ENCODE peak calls at places on chromosomes 13 and 19, in seven cellular contexts. One of them, this sample, is unnamed.

GRCh38 chr19:48476176-48476575 is 7.0 kb downstream of the CYTH2 start:
- DNase-seq in breast epithelium: no peak
- DNase-seq in uterus: no peak
- DNase-seq in neural progenitor cell: no peak
- DNase-seq in keratinocyte: no peak
- DNase-seq in H1: no peak
- DNase-seq in CD4-positive, alpha-beta T cell: no peak
- DNase-seq in this sample: no peak

GRCh38 chr13:64801768-64802167 is 2428.4 kb downstream of the PCDH9 start:
- DNase-seq in H1: no peak
- DNase-seq in CD4-positive, alpha-beta T cell: no peak
- DNase-seq in keratinocyte: no peak
- DNase-seq in uterus: no peak
- DNase-seq in neural progenitor cell: no peak
- DNase-seq in breast epithelium: no peak
- DNase-seq in this sample: no peak

GRCh38 chr19:53775524-53775923 is 48.6 kb downstream of the NLRP12 start:
- DNase-seq in CD4-positive, alpha-beta T cell: no peak
- DNase-seq in neural progenitor cell: no peak
- DNase-seq in breast epithelium: no peak
- DNase-seq in H1: no peak
- DNase-seq in keratinocyte: no peak
- DNase-seq in uterus: no peak
- DNase-seq in this sample: no peak

GRCh38 chr13:21688056-21688455 is 17.2 kb downstream of the FGF9 start:
- DNase-seq in breast epithelium: no peak
- DNase-seq in uterus: no peak
- DNase-seq in neural progenitor cell: no peak
- DNase-seq in H1: no peak
- DNase-seq in CD4-positive, alpha-beta T cell: no peak
- DNase-seq in keratinocyte: peak
- DNase-seq in this sample: no peak

GRCh38 chr13:50081106-50081898 is 66.1 kb downstream of the KCNRG start:
- DNase-seq in H1: peak
- DNase-seq in neural progenitor cell: peak
- DNase-seq in breast epithelium: peak
- DNase-seq in uterus: peak
- DNase-seq in CD4-positive, alpha-beta T cell: peak
- DNase-seq in keratinocyte: no peak
- DNase-seq in this sample: no peak

GRCh38 chr19:18496980-18497256 is 25.0 kb downstream of the ELL start:
- DNase-seq in neural progenitor cell: no peak
- DNase-seq in uterus: no peak
- DNase-seq in H1: no peak
- DNase-seq in keratinocyte: no peak
- DNase-seq in CD4-positive, alpha-beta T cell: no peak
- DNase-seq in breast epithelium: no peak
- DNase-seq in this sample: no peak

GRCh38 chr19:46944918-46945628 is 74.6 kb upstream of the NPAS1 start:
- DNase-seq in keratinocyte: no peak
- DNase-seq in CD4-positive, alpha-beta T cell: no peak
- DNase-seq in H1: peak
- DNase-seq in uterus: peak
- DNase-seq in breast epithelium: peak
- DNase-seq in neural progenitor cell: peak
- DNase-seq in this sample: no peak

GRCh38 chr19:34962945-34963530 is 991 bp downstream of the ZNF792 start:
- DNase-seq in keratinocyte: no peak
- DNase-seq in neural progenitor cell: no peak
- DNase-seq in uterus: no peak
- DNase-seq in H1: no peak
- DNase-seq in CD4-positive, alpha-beta T cell: no peak
- DNase-seq in breast epithelium: no peak
- DNase-seq in this sample: no peak

GRCh38 chr13:24664726-24665409 is 15.3 kb upstream of the ATP12A start:
- DNase-seq in CD4-positive, alpha-beta T cell: no peak
- DNase-seq in neural progenitor cell: no peak
- DNase-seq in keratinocyte: peak
- DNase-seq in H1: no peak
- DNase-seq in uterus: no peak
- DNase-seq in breast epithelium: no peak
- DNase-seq in this sample: no peak

GRCh38 chr19:7868326-7868670 is 5.9 kb downstream of the PRR36 start:
- DNase-seq in H1: no peak
- DNase-seq in CD4-positive, alpha-beta T cell: no peak
- DNase-seq in neural progenitor cell: no peak
- DNase-seq in uterus: no peak
- DNase-seq in keratinocyte: no peak
- DNase-seq in breast epithelium: no peak
- DNase-seq in this sample: no peak

GRCh38 chr19:6018786-6019185 is 40.8 kb upstream of the RANBP3 start:
- DNase-seq in neural progenitor cell: peak
- DNase-seq in keratinocyte: no peak
- DNase-seq in uterus: no peak
- DNase-seq in breast epithelium: no peak
- DNase-seq in CD4-positive, alpha-beta T cell: no peak
- DNase-seq in H1: peak
- DNase-seq in this sample: no peak

GRCh38 chr19:31351212-31352193 is 2.3 kb upstream of the TSHZ3 start:
- DNase-seq in CD4-positive, alpha-beta T cell: no peak
- DNase-seq in uterus: peak
- DNase-seq in breast epithelium: no peak
- DNase-seq in keratinocyte: no peak
- DNase-seq in neural progenitor cell: peak
- DNase-seq in H1: peak
- DNase-seq in this sample: no peak

GRCh38 chr19:13526552-13526951 is 20.3 kb upstream of the CACNA1A start:
- DNase-seq in uterus: no peak
- DNase-seq in keratinocyte: no peak
- DNase-seq in neural progenitor cell: peak
- DNase-seq in CD4-positive, alpha-beta T cell: no peak
- DNase-seq in breast epithelium: no peak
- DNase-seq in H1: peak
- DNase-seq in this sample: no peak

GRCh38 chr13:44667950-44668349 is 91.8 kb upstream of the TSC22D1 start:
- DNase-seq in uterus: no peak
- DNase-seq in H1: no peak
- DNase-seq in CD4-positive, alpha-beta T cell: no peak
- DNase-seq in keratinocyte: no peak
- DNase-seq in breast epithelium: no peak
- DNase-seq in neural progenitor cell: peak
- DNase-seq in this sample: no peak

GRCh38 chr19:5850743-5851293 is 431 bp downstream of the FUT3 start:
- DNase-seq in H1: no peak
- DNase-seq in keratinocyte: no peak
- DNase-seq in breast epithelium: peak
- DNase-seq in CD4-positive, alpha-beta T cell: no peak
- DNase-seq in uterus: peak
- DNase-seq in neural progenitor cell: no peak
- DNase-seq in this sample: no peak

GRCh38 chr13:111951982-111952565 is 114.9 kb upstream of the SOX1 start:
- DNase-seq in CD4-positive, alpha-beta T cell: no peak
- DNase-seq in breast epithelium: no peak
- DNase-seq in keratinocyte: no peak
- DNase-seq in H1: peak
- DNase-seq in neural progenitor cell: no peak
- DNase-seq in uterus: no peak
- DNase-seq in this sample: no peak

GRCh38 chr13:107960301-107960700 is 255.0 kb downstream of the LIG4 start:
- DNase-seq in keratinocyte: no peak
- DNase-seq in neural progenitor cell: no peak
- DNase-seq in CD4-positive, alpha-beta T cell: no peak
- DNase-seq in uterus: no peak
- DNase-seq in breast epithelium: no peak
- DNase-seq in H1: no peak
- DNase-seq in this sample: no peak

GRCh38 chr19:2926341-2927031 is 18.3 kb downstream of the ZNF77 start:
- DNase-seq in neural progenitor cell: no peak
- DNase-seq in uterus: no peak
- DNase-seq in breast epithelium: no peak
- DNase-seq in H1: no peak
- DNase-seq in keratinocyte: no peak
- DNase-seq in CD4-positive, alpha-beta T cell: no peak
- DNase-seq in this sample: no peak

GRCh38 chr13:104510422-104510821 is 1444.2 kb upstream of the SLC10A2 start:
- DNase-seq in keratinocyte: no peak
- DNase-seq in CD4-positive, alpha-beta T cell: no peak
- DNase-seq in breast epithelium: no peak
- DNase-seq in H1: no peak
- DNase-seq in neural progenitor cell: no peak
- DNase-seq in uterus: no peak
- DNase-seq in this sample: no peak

GRCh38 chr13:22161871-22162270 is 491.0 kb downstream of the FGF9 start:
- DNase-seq in H1: no peak
- DNase-seq in CD4-positive, alpha-beta T cell: no peak
- DNase-seq in neural progenitor cell: no peak
- DNase-seq in uterus: no peak
- DNase-seq in keratinocyte: no peak
- DNase-seq in breast epithelium: no peak
- DNase-seq in this sample: no peak

GRCh38 chr19:16822648-16823047 is 6.5 kb upstream of the SIN3B start:
- DNase-seq in uterus: no peak
- DNase-seq in H1: no peak
- DNase-seq in CD4-positive, alpha-beta T cell: no peak
- DNase-seq in neural progenitor cell: no peak
- DNase-seq in keratinocyte: no peak
- DNase-seq in breast epithelium: no peak
- DNase-seq in this sample: no peak

DNA sequence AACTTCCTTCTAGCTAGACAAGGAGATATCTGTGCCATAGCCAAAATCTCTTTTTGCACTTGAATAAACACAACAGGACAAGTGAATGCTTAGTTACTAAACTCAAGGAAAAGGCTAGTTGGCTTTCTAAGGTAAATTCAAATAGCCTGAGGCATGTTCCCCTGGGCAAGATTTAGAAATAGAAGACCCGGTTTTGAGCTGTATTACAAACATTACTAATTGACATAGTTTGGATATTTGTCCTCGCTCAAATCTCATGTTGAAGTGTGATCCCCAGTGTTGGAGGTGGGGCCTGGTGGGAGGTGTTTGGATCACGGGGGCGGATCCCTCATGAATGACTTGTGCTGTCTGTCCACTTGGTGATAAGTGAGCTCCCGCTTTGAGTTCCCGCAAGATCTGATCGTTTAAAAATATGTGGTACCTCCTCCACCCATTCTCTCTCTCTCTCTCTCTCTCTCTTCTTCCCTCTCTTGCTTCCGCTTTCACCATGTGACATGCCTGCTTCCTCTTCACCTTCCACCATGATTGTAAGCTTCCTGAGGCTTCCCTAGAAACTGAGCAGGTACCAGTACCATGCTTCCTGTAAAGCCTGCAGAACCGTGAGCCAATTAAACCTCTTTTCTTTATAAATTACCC is 3.9 kb upstream of the KBTBD6 start:
- DNase-seq in H1: no peak
- DNase-seq in uterus: no peak
- DNase-seq in CD4-positive, alpha-beta T cell: no peak
- DNase-seq in keratinocyte: no peak
- DNase-seq in neural progenitor cell: no peak
- DNase-seq in breast epithelium: no peak
- DNase-seq in this sample: no peak
- H3K27ac ChIP-seq in H1: no peak
- H3K27ac ChIP-seq in uterus: no peak
- H3K27ac ChIP-seq in CD4-positive, alpha-beta T cell: no peak
- H3K27ac ChIP-seq in keratinocyte: peak
- H3K27ac ChIP-seq in neural progenitor cell: no peak
- H3K27ac ChIP-seq in breast epithelium: peak
- H3K27ac ChIP-seq in this sample: no peak

GRCh38 chr13:20271441-20271840 is 39.3 kb upstream of the GJB6 start:
- DNase-seq in H1: no peak
- DNase-seq in keratinocyte: no peak
- DNase-seq in CD4-positive, alpha-beta T cell: no peak
- DNase-seq in breast epithelium: no peak
- DNase-seq in neural progenitor cell: no peak
- DNase-seq in uterus: no peak
- DNase-seq in this sample: no peak
- TF ChIP-seq CTCF in H1: no peak
- TF ChIP-seq CTCF in keratinocyte: no peak
- TF ChIP-seq CTCF in CD4-positive, alpha-beta T cell: no peak
- TF ChIP-seq CTCF in breast epithelium: no peak
- TF ChIP-seq CTCF in neural progenitor cell: no peak
- TF ChIP-seq CTCF in uterus: no peak
- TF ChIP-seq CTCF in this sample: no peak

GRCh38 chr13:43305416-43305815 is 282.0 kb downstream of the DNAJC15 start:
- DNase-seq in keratinocyte: no peak
- DNase-seq in breast epithelium: no peak
- DNase-seq in H1: no peak
- DNase-seq in CD4-positive, alpha-beta T cell: no peak
- DNase-seq in uterus: no peak
- DNase-seq in neural progenitor cell: no peak
- DNase-seq in this sample: no peak

GRCh38 chr13:43303040-43303729 is 279.8 kb downstream of the DNAJC15 start:
- DNase-seq in keratinocyte: no peak
- DNase-seq in neural progenitor cell: peak
- DNase-seq in CD4-positive, alpha-beta T cell: no peak
- DNase-seq in H1: peak
- DNase-seq in uterus: peak
- DNase-seq in breast epithelium: peak
- DNase-seq in this sample: no peak

GRCh38 chr13:43306364-43306763 is 283.0 kb downstream of the DNAJC15 start:
- DNase-seq in neural progenitor cell: no peak
- DNase-seq in breast epithelium: no peak
- DNase-seq in CD4-positive, alpha-beta T cell: no peak
- DNase-seq in uterus: no peak
- DNase-seq in H1: no peak
- DNase-seq in keratinocyte: no peak
- DNase-seq in this sample: no peak

GRCh38 chr13:43304945-43305344 is 281.6 kb downstream of the DNAJC15 start:
- DNase-seq in keratinocyte: no peak
- DNase-seq in H1: no peak
- DNase-seq in CD4-positive, alpha-beta T cell: no peak
- DNase-seq in neural progenitor cell: no peak
- DNase-seq in uterus: no peak
- DNase-seq in breast epithelium: no peak
- DNase-seq in this sample: no peak

DNA sequence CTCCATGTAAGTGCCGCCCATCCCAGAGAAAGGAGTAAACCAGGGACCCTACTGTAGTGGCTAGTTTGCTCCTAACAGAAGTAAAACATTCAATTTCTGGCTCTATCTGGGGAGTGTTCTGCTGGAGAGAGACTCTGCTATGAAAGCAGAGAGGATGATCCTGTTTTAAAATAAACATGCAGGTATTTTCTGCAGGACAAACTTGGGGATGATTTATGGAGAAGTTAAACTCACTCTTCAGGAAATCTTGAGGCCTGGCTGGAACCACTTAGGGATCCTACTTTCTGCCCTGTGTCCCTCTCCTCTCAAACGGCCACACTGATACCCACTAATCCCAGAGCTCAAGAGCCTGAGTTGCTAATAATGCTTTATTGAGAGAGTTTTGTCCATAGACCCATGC is 281.1 kb downstream of the DNAJC15 start:
- DNase-seq in breast epithelium: no peak
- DNase-seq in H1: no peak
- DNase-seq in uterus: no peak
- DNase-seq in keratinocyte: no peak
- DNase-seq in neural progenitor cell: no peak
- DNase-seq in CD4-positive, alpha-beta T cell: no peak
- DNase-seq in this sample: no peak
- H3K27ac ChIP-seq in breast epithelium: no peak
- H3K27ac ChIP-seq in H1: no peak
- H3K27ac ChIP-seq in uterus: no peak
- H3K27ac ChIP-seq in keratinocyte: no peak
- H3K27ac ChIP-seq in neural progenitor cell: no peak
- H3K27ac ChIP-seq in CD4-positive, alpha-beta T cell: no peak
- H3K27ac ChIP-seq in this sample: no peak

GRCh38 chr19:9323919-9324583 is at the start of gene ZNF559:
- DNase-seq in breast epithelium: peak
- DNase-seq in keratinocyte: peak
- DNase-seq in uterus: peak
- DNase-seq in neural progenitor cell: peak
- DNase-seq in CD4-positive, alpha-beta T cell: peak
- DNase-seq in H1: peak
- DNase-seq in this sample: peak
- TF ChIP-seq CTCF in breast epithelium: no peak
- TF ChIP-seq CTCF in keratinocyte: peak
- TF ChIP-seq CTCF in uterus: peak
- TF ChIP-seq CTCF in neural progenitor cell: peak
- TF ChIP-seq CTCF in CD4-positive, alpha-beta T cell: peak
- TF ChIP-seq CTCF in H1: peak
- TF ChIP-seq CTCF in this sample: peak